ENCODE peak calls at places on chromosomes 3 and 15, in eight cellular contexts. E is activated gamma-delta T cell treated with Interleukin-2 at 50 U/mL for 16 hours, D is GM12878, O is NCI-H510A treated with DMSO at 0.1 percent for 48 hours, C is posterior vena cava, A is anterior cingulate cortex, R is HCEC 1CT, N is ecto neural progenitor cell. V is an unnamed sample.
A peak's percentile ranks its signal among the peaks of the same experiment; 100 is the strongest.

GRCh38 chr15:70226337-70226980 is 128.7 kb upstream of the TLE3 start:
- DNase-seq in E (no peak), D (no peak), O (no peak), C (no peak), A (no peak), R (no peak), N (no peak), V (no peak)

GRCh38 chr3:190385835-190386688 is 1.9 kb upstream of the CLDN16 start:
- DNase-seq in E (no peak), D (no peak), O (no peak), C (no peak), A (no peak), R (peak; percentile 97), N (no peak), V (no peak)

GRCh38 chr3:20648921-20649381 is 462.9 kb upstream of the SGO1 start:
- DNase-seq in E (no peak), D (no peak), O (no peak), C (no peak), A (no peak), R (peak; percentile 34), N (no peak), V (no peak)

GRCh38 chr3:53084310-53085001 is 38.6 kb upstream of the SFMBT1 start:
- DNase-seq in E (no peak), D (no peak), O (no peak), C (peak; percentile 53), A (no peak), R (no peak), N (no peak), V (no peak)

GRCh38 chr3:30231277-30232141 is 374.9 kb upstream of the TGFBR2 start:
- DNase-seq in E (no peak), D (no peak), O (no peak), C (no peak), A (no peak), R (no peak), N (no peak), V (no peak)

GRCh38 chr15:77839970-77840609 is 207.4 kb upstream of the LINGO1 start:
- DNase-seq in E (no peak), D (no peak), O (no peak), C (peak; percentile 56), A (no peak), R (no peak), N (no peak), V (no peak)

GRCh38 chr3:12451481-12451880 is 32.8 kb upstream of the TSEN2 start:
- DNase-seq in E (no peak), D (no peak), O (no peak), C (peak; percentile 36), A (no peak), R (no peak), N (no peak), V (no peak)

GRCh38 chr3:50237133-50237651 is 1.2 kb downstream of the GNAI2 start:
- DNase-seq in E (peak; percentile 27), D (no peak), O (peak; percentile 38), C (no peak), A (no peak), R (peak; percentile 45), N (no peak), V (no peak)

GRCh38 chr15:92645731-92646130 is 9.8 kb downstream of the FAM174B start:
- DNase-seq in E (no peak), D (no peak), O (no peak), C (no peak), A (no peak), R (no peak), N (peak; percentile 29), V (no peak)

GRCh38 chr15:63083046-63083445 is 38.6 kb upstream of the LACTB start:
- DNase-seq in E (no peak), D (no peak), O (no peak), C (no peak), A (no peak), R (no peak), N (no peak), V (no peak)

GRCh38 chr15:47383102-47383501 is 334.2 kb upstream of the SEMA6D start:
- DNase-seq in E (no peak), D (no peak), O (no peak), C (no peak), A (no peak), R (no peak), N (no peak), V (no peak)

GRCh38 chr15:62474771-62475124 is 309.7 kb upstream of the C2CD4B start:
- DNase-seq in E (no peak), D (no peak), O (no peak), C (no peak), A (no peak), R (no peak), N (no peak), V (no peak)

GRCh38 chr3:172040976-172041963 is 1.9 kb downstream of the FNDC3B start:
- DNase-seq in E (no peak), D (no peak), O (no peak), C (no peak), A (no peak), R (peak; percentile 41), N (no peak), V (peak; percentile 41)

V was measured in DMS79 treated with DMSO at 0.1 percent for 48 hours.